ENCODE peak calls at places on chromosomes 3 and 15, in nine cellular contexts. S is AG04450; U is Panc1; M is AG09309; Z is endothelial cell; V is HCT116; G is fibroblast of lung; E is CD4-positive, alpha-beta T cell; C is type B pancreatic cell. I is an unnamed sample.

GRCh38 chr3:160981217-160981938 is 123.8 kb downstream of the B3GALNT1 start:
- DNase-seq in C (no peak), U (no peak), V (no peak), S (no peak), M (no peak), G (no peak), Z (no peak), E (no peak), I (no peak)

GRCh38 chr3:89649431-89649830 is 542.0 kb downstream of the EPHA3 start:
- DNase-seq in C (no peak), Z (no peak), U (no peak), G (no peak), S (no peak), E (no peak), M (no peak), V (no peak), I (no peak)

GRCh38 chr3:146334151-146334550 is 83.2 kb upstream of the PLSCR4 start:
- DNase-seq in U (no peak), G (peak), E (no peak), M (no peak), Z (peak), C (no peak), V (no peak), S (no peak), I (peak)

GRCh38 chr15:27492021-27492621 is 521.1 kb downstream of the GABRG3 start:
- DNase-seq in G (peak), Z (no peak), U (no peak), E (no peak), C (no peak), M (no peak), S (no peak), V (no peak), I (no peak)

GRCh38 chr3:25830373-25831305 is 40.7 kb downstream of the OXSM start:
- DNase-seq in G (peak), M (no peak), E (no peak), C (no peak), S (no peak), V (no peak), U (no peak), Z (no peak), I (no peak)

GRCh38 chr3:169869484-169870304 is at the start of gene LRRC31:
- DNase-seq in S (no peak), C (no peak), U (no peak), E (no peak), V (no peak), G (no peak), M (no peak), Z (no peak), I (no peak)

GRCh38 chr3:171829841-171830559 is 13.1 kb upstream of the TMEM212 start:
- DNase-seq in Z (peak), V (no peak), S (no peak), E (no peak), C (no peak), G (peak), M (no peak), U (peak), I (peak)

GRCh38 chr3:42264399-42265058 is 1.5 kb downstream of the CCK start:
- DNase-seq in V (no peak), Z (no peak), U (no peak), E (no peak), S (no peak), C (no peak), G (peak), M (no peak), I (no peak)

GRCh38 chr15:74906193-74906449 is 530 bp downstream of the FAM219B start:
- DNase-seq in U (no peak), G (no peak), Z (no peak), C (no peak), V (no peak), M (no peak), E (no peak), S (no peak), I (no peak)

GRCh38 chr3:131454501-131454900 is 48.3 kb downstream of the MRPL3 start:
- DNase-seq in U (no peak), M (peak), G (peak), S (no peak), Z (no peak), V (no peak), C (no peak), E (no peak), I (peak)

GRCh38 chr3:190318666-190319065 is 3.6 kb downstream of the CLDN1 start:
- DNase-seq in V (no peak), G (no peak), S (no peak), Z (no peak), E (no peak), M (no peak), C (no peak), U (no peak), I (no peak)

GRCh38 chr3:129686941-129687340 is 80.5 kb upstream of the PLXND1 start:
- DNase-seq in V (no peak), M (no peak), Z (no peak), G (no peak), E (no peak), C (no peak), U (no peak), S (no peak), I (no peak)

GRCh38 chr3:57856675-57857074 is 100.6 kb downstream of the SLMAP start:
- DNase-seq in U (no peak), C (no peak), G (peak), S (no peak), E (no peak), Z (no peak), M (no peak), V (no peak), I (peak)

GRCh38 chr3:50341537-50341936 is 901 bp upstream of the RASSF1 start:
- DNase-seq in Z (no peak), C (no peak), M (no peak), E (no peak), U (no peak), S (no peak), G (no peak), V (no peak), I (no peak)

GRCh38 chr3:52104664-52105281 is 48.4 kb upstream of the DUSP7 start:
- DNase-seq in M (no peak), G (no peak), U (no peak), V (no peak), E (no peak), C (no peak), Z (no peak), S (no peak), I (no peak)

GRCh38 chr3:173690542-173690941 is 293.0 kb downstream of the NLGN1 start:
- DNase-seq in V (no peak), U (no peak), C (no peak), E (no peak), S (no peak), Z (no peak), G (peak), M (no peak), I (peak)

GRCh38 chr15:31930967-31931366 is 99.3 kb upstream of the CHRNA7 start:
- DNase-seq in E (no peak), Z (no peak), V (no peak), U (no peak), G (no peak), C (no peak), S (no peak), M (no peak), I (no peak)

GRCh38 chr3:96478496-96478895 is 335.9 kb upstream of the EPHA6 start:
- DNase-seq in U (no peak), V (no peak), Z (no peak), E (no peak), G (no peak), M (no peak), C (no peak), S (no peak), I (no peak)

GRCh38 chr3:188124184-188124583 is 29.8 kb upstream of the LPP start:
- DNase-seq in S (no peak), U (no peak), G (no peak), V (no peak), E (no peak), C (no peak), M (no peak), Z (no peak), I (no peak)

GRCh38 chr3:170852307-170852706 is 17.7 kb downstream of the RPL22L1 start:
- DNase-seq in G (peak), E (no peak), V (no peak), Z (no peak), C (no peak), S (no peak), U (no peak), M (no peak), I (no peak)

GRCh38 chr3:135192929-135193328 is 397.9 kb downstream of the EPHB1 start:
- DNase-seq in Z (no peak), G (no peak), V (no peak), M (no peak), E (no peak), S (no peak), C (no peak), U (no peak), I (peak)

GRCh38 chr15:53022788-53023187 is 232.7 kb upstream of the ONECUT1 start:
- DNase-seq in E (no peak), S (no peak), M (no peak), Z (no peak), U (no peak), G (no peak), C (no peak), V (no peak), I (no peak)

GRCh38 chr3:52385157-52385556 is 59.7 kb downstream of the SEMA3G start:
- DNase-seq in S (no peak), M (no peak), C (no peak), U (peak), Z (peak), V (peak), E (no peak), G (peak), I (peak)

GRCh38 chr15:99105516-99106341 is 849 bp downstream of the SYNM start:
- DNase-seq in M (no peak), U (no peak), C (peak), E (no peak), Z (peak), V (no peak), G (peak), S (no peak), I (peak)

GRCh38 chr15:39581501-39582285 is 814 bp downstream of the THBS1 start:
- DNase-seq in G (peak), Z (peak), V (no peak), E (no peak), M (peak), U (no peak), C (no peak), S (no peak), I (peak)

GRCh38 chr3:50221413-50222168 is 14.4 kb upstream of the GNAI2 start:
- DNase-seq in C (no peak), G (no peak), V (no peak), Z (peak), U (no peak), M (no peak), S (no peak), E (no peak), I (no peak)

GRCh38 chr3:8655387-8655835 is 10.8 kb upstream of the SSUH2 start:
- DNase-seq in Z (no peak), U (no peak), S (no peak), E (no peak), V (no peak), M (no peak), C (no peak), G (no peak), I (no peak)

GRCh38 chr3:184235381-184236032 is 6.1 kb downstream of the VWA5B2 start:
- DNase-seq in U (no peak), C (no peak), G (no peak), S (no peak), E (no peak), Z (no peak), V (no peak), M (no peak), I (peak)

DNA sequence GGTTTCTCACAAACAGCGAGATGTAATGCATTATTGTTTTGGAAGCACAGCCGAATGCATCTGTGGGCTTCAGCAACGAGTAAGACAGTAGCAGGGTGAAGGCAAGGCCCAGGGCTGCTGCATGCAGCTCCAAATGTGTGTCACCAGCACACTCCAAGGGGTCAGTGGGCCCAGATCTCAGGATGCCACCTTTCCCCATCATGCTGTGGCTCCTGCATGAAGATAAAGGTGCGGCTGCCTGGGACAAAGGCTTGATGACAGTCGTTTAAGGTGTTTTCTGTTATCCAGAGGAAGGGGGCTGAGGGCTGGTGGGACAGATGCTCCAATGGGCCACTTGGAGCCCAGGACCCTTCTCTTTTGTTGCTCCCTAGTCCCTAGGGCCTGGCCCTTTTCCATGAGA is 13.2 kb downstream of the C3orf22 start:
- DNase-seq in Z (no peak), C (no peak), U (no peak), G (no peak), E (no peak), M (no peak), S (no peak), V (no peak), I (no peak)
- TF ChIP-seq CTCF in Z (no peak), C (no peak), U (no peak), G (no peak), E (no peak), M (no peak), S (no peak), V (no peak), I (no peak)

GRCh38 chr3:62374375-62374876 is 1.1 kb upstream of the FEZF2 start:
- DNase-seq in G (peak), E (no peak), Z (peak), S (no peak), V (no peak), C (no peak), U (no peak), M (no peak), I (no peak)
- TF ChIP-seq CTCF in G (no peak), E (no peak), Z (no peak), S (no peak), V (no peak), C (no peak), U (no peak), M (no peak), I (no peak)

DNA sequence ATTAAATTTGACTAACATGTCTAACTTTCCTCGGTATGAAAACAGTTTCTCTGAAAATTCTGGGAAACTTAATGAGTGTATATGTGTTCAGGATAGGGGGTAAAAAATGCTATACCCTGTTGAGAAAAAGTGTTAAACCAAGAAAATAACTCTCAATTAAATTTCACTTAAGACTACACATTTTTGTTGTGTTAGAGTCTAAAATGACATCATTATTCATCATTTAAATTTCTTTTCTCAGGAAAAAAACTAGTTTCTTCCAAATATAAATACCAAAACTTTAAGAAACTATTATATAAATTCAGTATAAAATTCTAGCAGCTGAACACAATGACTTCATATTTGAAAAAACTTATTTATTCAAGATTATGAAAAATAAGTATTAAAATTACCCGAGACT is 52.2 kb downstream of the ZNF148 start:
- DNase-seq in V (no peak), G (no peak), E (no peak), Z (no peak), S (no peak), M (no peak), C (no peak), U (no peak), I (no peak)
- TF ChIP-seq CTCF in V (no peak), G (no peak), E (no peak), Z (no peak), S (no peak), M (no peak), C (no peak), U (no peak), I (no peak)

GRCh38 chr3:174907628-174908407 is 48.7 kb downstream of the NAALADL2 start:
- DNase-seq in Z (no peak), E (no peak), G (no peak), C (no peak), M (no peak), S (no peak), U (peak), V (no peak), I (no peak)

DNA sequence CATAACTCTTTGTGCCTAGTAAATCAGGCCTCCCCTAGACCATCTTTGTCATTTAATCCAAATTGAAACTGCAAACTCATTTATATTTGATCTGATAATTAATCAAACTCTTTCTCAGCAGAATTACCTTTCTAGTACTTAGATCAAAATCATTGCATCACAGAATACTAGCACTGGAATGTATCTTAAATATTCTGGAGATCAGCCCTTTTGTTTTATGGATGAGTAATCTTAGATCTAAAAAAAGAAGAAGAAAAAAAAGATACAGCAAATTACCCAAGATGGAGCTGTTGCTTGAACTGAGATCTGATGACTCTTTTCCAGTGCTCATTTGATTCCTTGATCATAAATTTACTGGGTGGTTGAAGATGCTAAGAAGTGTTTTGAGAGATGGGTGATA is 47.9 kb downstream of the NAALADL2 start:
- DNase-seq in G (peak), U (no peak), M (no peak), S (no peak), V (no peak), E (no peak), C (no peak), Z (no peak), I (no peak)
- TF ChIP-seq CTCF in G (no peak), U (no peak), M (no peak), S (no peak), V (no peak), E (no peak), C (no peak), Z (no peak), I (no peak)

GRCh38 chr3:74891312-74891711 is 276.9 kb upstream of the CNTN3 start:
- DNase-seq in Z (no peak), G (no peak), S (no peak), E (no peak), C (no peak), M (no peak), V (no peak), U (no peak), I (no peak)

DNA sequence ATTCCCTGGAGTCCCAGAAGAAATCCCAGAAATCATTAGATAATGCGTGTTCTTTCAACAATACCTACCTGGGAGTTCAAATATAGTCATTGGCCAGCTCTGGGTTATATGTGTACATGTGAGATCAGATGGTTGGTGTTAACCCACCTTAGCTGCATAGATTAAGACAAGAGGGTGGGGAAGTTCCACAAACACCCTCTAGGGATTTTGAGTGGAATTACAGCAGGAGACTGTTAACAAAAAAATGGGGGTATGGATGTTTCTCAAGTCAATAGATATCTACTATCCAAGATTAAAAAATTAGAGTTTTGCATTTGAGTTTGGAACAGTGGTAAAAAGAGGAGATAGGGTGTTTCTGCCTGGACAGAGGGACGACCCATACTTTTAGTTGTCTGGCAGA is 282.5 kb upstream of the CNTN3 start:
- DNase-seq in G (peak), Z (peak), C (no peak), S (no peak), E (no peak), U (no peak), M (no peak), V (no peak), I (peak)
- TF ChIP-seq CTCF in G (peak), Z (peak), C (peak), S (peak), E (no peak), U (peak), M (peak), V (no peak), I (peak)

DNA sequence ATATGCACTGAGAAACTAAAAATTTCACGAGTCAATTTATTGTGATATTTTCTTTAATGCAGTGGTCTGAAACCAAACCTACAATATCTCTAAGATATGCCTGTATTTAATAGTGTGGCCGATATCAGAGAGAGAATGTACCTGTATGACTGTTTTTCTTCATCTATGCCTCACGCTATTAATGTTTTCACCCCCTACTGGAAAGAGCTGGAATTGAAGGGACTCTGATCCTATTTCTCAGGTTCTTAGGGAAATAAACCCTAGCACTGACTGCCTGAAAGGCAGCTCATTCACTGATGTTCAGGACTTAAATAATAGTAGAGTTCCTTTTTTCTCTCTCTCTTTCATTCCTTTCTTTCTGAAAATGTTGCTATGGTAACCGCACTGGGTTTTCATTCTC is 1135.9 kb downstream of the IGSF11 start:
- DNase-seq in M (no peak), Z (peak), C (no peak), V (peak), S (no peak), U (peak), G (peak), E (no peak), I (no peak)
- TF ChIP-seq CTCF in M (no peak), Z (peak), C (peak), V (peak), S (peak), U (peak), G (peak), E (no peak), I (peak)

I was measured in HFFc6.